ENCODE peak calls at places on chromosomes 11 and 22, in four cellular contexts. Z is kidney, M is H9, U is occipital lobe. E is an unnamed sample.

GRCh38 chr11:134034496-134035381 is 34.1 kb upstream of the JAM3 start:
- DNase-seq in Z (no peak), M (no peak), U (no peak), E (peak)

GRCh38 chr22:35971418-35972119 is 57.1 kb downstream of the RBFOX2 start:
- DNase-seq in M (no peak), Z (no peak), U (no peak), E (no peak)

GRCh38 chr11:74522776-74523175 is 29.3 kb upstream of the LIPT2 start:
- DNase-seq in Z (no peak), U (no peak), M (no peak), E (no peak)

GRCh38 chr11:621838-622237 is 2.9 kb downstream of the CDHR5 start:
- DNase-seq in M (no peak), Z (no peak), U (no peak), E (no peak)

GRCh38 chr11:46874586-46874985 is 28.5 kb upstream of the CKAP5 start:
- DNase-seq in U (no peak), M (no peak), Z (no peak), E (no peak)

GRCh38 chr22:49589811-49590210 is 237.9 kb downstream of the BRD1 start:
- DNase-seq in Z (peak), M (no peak), U (no peak), E (no peak)

GRCh38 chr22:29719894-29720645 is at the start of gene CABP7:
- DNase-seq in M (no peak), U (no peak), Z (no peak), E (no peak)

GRCh38 chr11:27786331-27786730 is 86.1 kb upstream of the BDNF start:
- DNase-seq in U (no peak), Z (no peak), M (no peak), E (no peak)

GRCh38 chr22:23256986-23257888 is 76.9 kb downstream of the BCR start:
- DNase-seq in U (peak), Z (peak), M (no peak), E (no peak)

GRCh38 chr11:75576445-75577049 is 14.5 kb downstream of the SERPINH1 start:
- DNase-seq in U (no peak), Z (peak), M (peak), E (no peak)

GRCh38 chr22:38282397-38282796 is 9.6 kb upstream of the TMEM184B start:
- DNase-seq in M (no peak), Z (no peak), U (no peak), E (no peak)

GRCh38 chr11:12777208-12777874 is 103.1 kb downstream of the TEAD1 start:
- DNase-seq in M (no peak), Z (no peak), U (no peak), E (no peak)

GRCh38 chr22:41181349-41182241 is 23.5 kb upstream of the L3MBTL2 start:
- DNase-seq in M (peak), Z (peak), U (no peak), E (no peak)

GRCh38 chr22:50011447-50012200 is 941 bp downstream of the IL17REL start:
- DNase-seq in U (no peak), M (peak), Z (peak), E (no peak)

GRCh38 chr22:22031183-22031560 is 48.6 kb upstream of the TOP3B start:
- DNase-seq in M (no peak), U (no peak), Z (no peak), E (no peak)

GRCh38 chr22:43854786-43855271 is 7.5 kb downstream of the SULT4A1 start:
- DNase-seq in Z (peak), U (no peak), M (peak), E (peak)

GRCh38 chr22:19419464-19420178 is 11.9 kb downstream of the HIRA start:
- DNase-seq in U (no peak), Z (no peak), M (no peak), E (no peak)

GRCh38 chr11:129625930-129626329 is 189.7 kb upstream of the TMEM45B start:
- DNase-seq in M (no peak), Z (no peak), U (no peak), E (no peak)